ENCODE peak calls at places on chromosomes 12 and 14, in five cellular contexts. O, Y, I, U and W are unnamed samples.

GRCh38 chr14:47365248-47365647 is 310.2 kb downstream of the MDGA2 start:
- DNase-seq in O (no peak), Y (no peak), I (no peak), U (peak; percentile 62), W (no peak)

GRCh38 chr12:56947633-56948535 is 9.5 kb downstream of the RDH16 start:
- DNase-seq in O (peak; percentile 6), Y (no peak), I (no peak), U (no peak), W (no peak)

GRCh38 chr14:67674480-67675218 is at the start of gene VTI1B:
- DNase-seq in O (peak; percentile 92), Y (peak; percentile 50), I (peak; percentile 58), U (peak; percentile 82), W (no peak)

GRCh38 chr12:18296201-18296908 is 35.0 kb downstream of the PIK3C2G start:
- DNase-seq in O (peak; percentile 9), Y (no peak), I (no peak), U (no peak), W (no peak)

GRCh38 chr14:51880810-51881580 is 20.6 kb downstream of the GNG2 start:
- DNase-seq in O (no peak), Y (no peak), I (no peak), U (no peak), W (no peak)

GRCh38 chr12:58148405-58148804 is 207.0 kb downstream of the ATP23 start:
- DNase-seq in O (peak; percentile 36), Y (peak; percentile 60), I (no peak), U (no peak), W (no peak)

GRCh38 chr12:58919271-58920101 is 818 bp downstream of the LRIG3 start:
- DNase-seq in O (peak; percentile 52), Y (no peak), I (no peak), U (peak; percentile 26), W (no peak)

GRCh38 chr12:49296836-49297694 is 2.1 kb downstream of the PRPH start:
- DNase-seq in O (peak; percentile 21), Y (peak; percentile 50), I (no peak), U (no peak), W (no peak)

GRCh38 chr12:50275545-50275944 is 7.8 kb downstream of the LIMA1 start:
- DNase-seq in O (no peak), Y (no peak), I (no peak), U (no peak), W (no peak)

GRCh38 chr14:101480747-101481530 is 80.4 kb upstream of the DIO3 start:
- DNase-seq in O (peak; percentile 4), Y (no peak), I (no peak), U (no peak), W (no peak)

GRCh38 chr14:53432378-53432802 is 279.3 kb upstream of the DDHD1 start:
- DNase-seq in O (peak; percentile 70), Y (no peak), I (no peak), U (no peak), W (no peak)

GRCh38 chr14:94293578-94293924 is 483 bp upstream of the SERPINA10 start:
- DNase-seq in O (no peak), Y (no peak), I (no peak), U (no peak), W (no peak)

GRCh38 chr12:98939350-98939749 is 294.3 kb downstream of the APAF1 start:
- DNase-seq in O (no peak), Y (no peak), I (no peak), U (peak; percentile 15), W (no peak)

GRCh38 chr14:68274722-68275121 is 455.1 kb downstream of the RAD51B start:
- DNase-seq in O (no peak), Y (no peak), I (no peak), U (no peak), W (no peak)

GRCh38 chr12:120999191-121000120 is 16.8 kb downstream of the C12orf43 start:
- DNase-seq in O (peak; percentile 57), Y (no peak), I (no peak), U (no peak), W (no peak)

GRCh38 chr12:68932701-68933563 is at the start of gene CPM:
- DNase-seq in O (peak; percentile 83), Y (peak; percentile 67), I (peak; percentile 45), U (peak; percentile 75), W (no peak)

GRCh38 chr12:62631531-62632520 is 165.2 kb downstream of the MON2 start:
- DNase-seq in O (peak; percentile 89), Y (peak; percentile 43), I (no peak), U (peak; percentile 67), W (no peak)

GRCh38 chr12:70444903-70445302 is 78.8 kb downstream of the KCNMB4 start:
- DNase-seq in O (no peak), Y (no peak), I (no peak), U (no peak), W (peak; percentile 52)

GRCh38 chr14:97719931-97720330 is 922.7 kb downstream of the VRK1 start:
- DNase-seq in O (no peak), Y (no peak), I (no peak), U (no peak), W (no peak)

GRCh38 chr12:122825773-122826724 is 9.2 kb upstream of the HIP1R start:
- DNase-seq in O (peak; percentile 63), Y (no peak), I (no peak), U (no peak), W (no peak)

GRCh38 chr12:54958048-54958658 is 26.4 kb downstream of the TESPA1 start:
- DNase-seq in O (peak; percentile 75), Y (peak; percentile 65), I (no peak), U (peak; percentile 55), W (peak; percentile 40)

GRCh38 chr12:92955997-92956663 is 27.0 kb upstream of the EEA1 start:
- DNase-seq in O (peak; percentile 89), Y (no peak), I (no peak), U (no peak), W (no peak)

GRCh38 chr12:99043319-99043914 is 398.3 kb downstream of the APAF1 start:
- DNase-seq in O (peak; percentile 44), Y (no peak), I (peak; percentile 4), U (peak; percentile 10), W (peak; percentile 30)

GRCh38 chr14:105315211-105315721 is 718 bp downstream of the PACS2 start:
- DNase-seq in O (peak; percentile 56), Y (no peak), I (no peak), U (no peak), W (no peak)

GRCh38 chr14:75188520-75189267 is 12.3 kb upstream of the TMED10 start:
- DNase-seq in O (no peak), Y (no peak), I (no peak), U (no peak), W (peak; percentile 25)

GRCh38 chr12:103924761-103925641 is 5.2 kb upstream of the HSP90B1 start:
- DNase-seq in O (peak; percentile 86), Y (peak; percentile 16), I (peak; percentile 52), U (no peak), W (no peak)

GRCh38 chr12:12158858-12159257 is 88.1 kb downstream of the BCL2L14 start:
- DNase-seq in O (no peak), Y (no peak), I (no peak), U (no peak), W (no peak)